ENCODE peak calls at places on chromosomes 6 and 20, in six cellular contexts. Q, J, T, V, P and B are unnamed samples.

GRCh38 chr6:16725145-16725864 is 36.0 kb downstream of the ATXN1 start:
- DNase-seq in Q (no peak), J (no peak), P (no peak), T (no peak), V (no peak), B (peak)

GRCh38 chr6:161091972-161092701 is 100.6 kb downstream of the MAP3K4 start:
- DNase-seq in V (no peak), J (no peak), T (no peak), Q (no peak), P (no peak), B (peak)

GRCh38 chr20:4681971-4682370 is 39.7 kb upstream of the PRND start:
- DNase-seq in V (no peak), Q (no peak), P (no peak), T (no peak), J (no peak), B (peak)

GRCh38 chr20:33516882-33517281 is 27.0 kb downstream of the CBFA2T2 start:
- DNase-seq in J (no peak), P (no peak), V (no peak), T (no peak), Q (no peak), B (no peak)

GRCh38 chr6:168721571-168721970 is 280.6 kb downstream of the SMOC2 start:
- DNase-seq in J (no peak), V (no peak), T (no peak), Q (no peak), P (no peak), B (no peak)

GRCh38 chr20:34624628-34625027 is 52.3 kb downstream of the PIGU start:
- DNase-seq in T (no peak), Q (no peak), J (no peak), P (no peak), V (no peak), B (no peak)

GRCh38 chr6:44735631-44735963 is 348.1 kb downstream of the CDC5L start:
- DNase-seq in P (no peak), T (no peak), J (no peak), Q (no peak), V (no peak), B (peak)

GRCh38 chr6:98833101-98834059 is 994 bp upstream of the POU3F2 start:
- DNase-seq in J (no peak), Q (peak), V (peak), P (no peak), T (peak), B (no peak)

GRCh38 chr20:63434599-63435378 is 37.7 kb downstream of the KCNQ2 start:
- DNase-seq in J (peak), V (peak), P (peak), Q (peak), T (peak), B (peak)

GRCh38 chr20:34874094-34874654 is 1.5 kb upstream of the GGT7 start:
- DNase-seq in Q (peak), V (peak), T (peak), P (peak), J (peak), B (peak)

GRCh38 chr6:98992494-98992893 is 44.7 kb upstream of the FBXL4 start:
- DNase-seq in Q (no peak), T (no peak), J (no peak), P (no peak), V (peak), B (no peak)

GRCh38 chr6:21438237-21438985 is 155.1 kb upstream of the SOX4 start:
- DNase-seq in P (no peak), V (no peak), Q (no peak), J (no peak), T (no peak), B (peak)

GRCh38 chr6:170529839-170530520 is 23.1 kb downstream of the PSMB1 start:
- DNase-seq in Q (peak), J (peak), T (peak), P (peak), V (peak), B (peak)

GRCh38 chr6:168087436-168088160 is 8.6 kb upstream of the FRMD1 start:
- DNase-seq in J (no peak), V (no peak), T (no peak), Q (no peak), P (no peak), B (no peak)

GRCh38 chr6:146183831-146184230 is 155.0 kb downstream of the GRM1 start:
- DNase-seq in T (no peak), J (no peak), P (no peak), V (no peak), Q (no peak), B (no peak)

GRCh38 chr20:60057123-60057865 is 99.1 kb downstream of the CDH26 start:
- DNase-seq in J (peak), P (peak), T (peak), Q (peak), V (peak), B (peak)

GRCh38 chr6:169829786-169830185 is 78.4 kb downstream of the ERMARD start:
- DNase-seq in J (no peak), T (no peak), Q (no peak), V (no peak), P (no peak), B (no peak)

GRCh38 chr6:108203189-108204119 is 37.6 kb downstream of the NR2E1 start:
- DNase-seq in J (no peak), V (no peak), T (no peak), Q (no peak), P (no peak), B (no peak)

GRCh38 chr20:57498425-57499400 is 26.2 kb downstream of the CTCFL start:
- DNase-seq in V (peak), P (no peak), Q (no peak), T (peak), J (peak), B (no peak)

GRCh38 chr6:158654960-158655485 is 5.2 kb downstream of the SYTL3 start:
- DNase-seq in Q (no peak), T (no peak), V (no peak), J (no peak), P (no peak), B (no peak)

GRCh38 chr20:47320990-47321805 is 35.3 kb downstream of the ZMYND8 start:
- DNase-seq in T (no peak), Q (no peak), P (no peak), J (no peak), V (no peak), B (peak)

GRCh38 chr6:35042041-35042440 is 99.1 kb downstream of the TCP11 start:
- DNase-seq in T (no peak), P (no peak), Q (no peak), J (no peak), V (no peak), B (no peak)

GRCh38 chr6:69390125-69390524 is 406.7 kb downstream of the LMBRD1 start:
- DNase-seq in P (no peak), Q (no peak), J (no peak), T (no peak), V (no peak), B (no peak)

GRCh38 chr6:143183735-143184134 is 123.0 kb downstream of the AIG1 start:
- DNase-seq in V (no peak), P (no peak), J (no peak), Q (no peak), T (no peak), B (peak)

GRCh38 chr6:102553214-102553613 is 1159.7 kb downstream of the GRIK2 start:
- DNase-seq in J (no peak), P (no peak), Q (no peak), V (no peak), T (no peak), B (no peak)